ENCODE peak calls at places on chromosomes 7 and 10, in five cellular contexts. One of them, this sample, is unnamed.
A peak's percentile ranks its signal among the peaks of the same experiment; 100 is the strongest.

GRCh38 chr10:96700477-96701099 is 19.7 kb downstream of the PIK3AP1 start:
- DNase-seq in H1: no peak
- DNase-seq in mesenchymal stem cell: no peak
- DNase-seq in neuronal stem cell: no peak
- DNase-seq in H9: no peak
- DNase-seq in this sample: peak; percentile 23

GRCh38 chr10:2949948-2950354 is 117.4 kb upstream of the PFKP start:
- DNase-seq in H1: no peak
- DNase-seq in mesenchymal stem cell: no peak
- DNase-seq in neuronal stem cell: no peak
- DNase-seq in H9: no peak
- DNase-seq in this sample: no peak

GRCh38 chr7:31408120-31408729 is 67.7 kb upstream of the NEUROD6 start:
- DNase-seq in H1: no peak
- DNase-seq in mesenchymal stem cell: peak; percentile 58
- DNase-seq in neuronal stem cell: no peak
- DNase-seq in H9: no peak
- DNase-seq in this sample: no peak

GRCh38 chr7:72196176-72196575 is 216.0 kb downstream of the CALN1 start:
- DNase-seq in H1: no peak
- DNase-seq in mesenchymal stem cell: no peak
- DNase-seq in neuronal stem cell: no peak
- DNase-seq in H9: no peak
- DNase-seq in this sample: no peak

GRCh38 chr10:7119325-7120015 is 291.4 kb downstream of the SFMBT2 start:
- DNase-seq in H1: no peak
- DNase-seq in mesenchymal stem cell: no peak
- DNase-seq in neuronal stem cell: no peak
- DNase-seq in H9: no peak
- DNase-seq in this sample: peak; percentile 37

GRCh38 chr7:3427957-3428356 is 126.9 kb downstream of the SDK1 start:
- DNase-seq in H1: no peak
- DNase-seq in mesenchymal stem cell: no peak
- DNase-seq in neuronal stem cell: no peak
- DNase-seq in H9: no peak
- DNase-seq in this sample: no peak

GRCh38 chr10:47348661-47349470 is 703 bp downstream of the RBP3 start:
- DNase-seq in H1: no peak
- DNase-seq in mesenchymal stem cell: no peak
- DNase-seq in neuronal stem cell: no peak
- DNase-seq in H9: no peak
- DNase-seq in this sample: no peak

GRCh38 chr7:25075459-25075858 is 49.6 kb downstream of the CYCS start:
- DNase-seq in H1: no peak
- DNase-seq in mesenchymal stem cell: no peak
- DNase-seq in neuronal stem cell: no peak
- DNase-seq in H9: no peak
- DNase-seq in this sample: no peak

GRCh38 chr7:138032775-138033174 is 30.9 kb upstream of the CREB3L2 start:
- DNase-seq in H1: no peak
- DNase-seq in mesenchymal stem cell: no peak
- DNase-seq in neuronal stem cell: no peak
- DNase-seq in H9: no peak
- DNase-seq in this sample: no peak

GRCh38 chr10:37975407-37975991 is 948 bp downstream of the ZNF25 start:
- DNase-seq in H1: no peak
- DNase-seq in mesenchymal stem cell: peak; percentile 36
- DNase-seq in neuronal stem cell: no peak
- DNase-seq in H9: no peak
- DNase-seq in this sample: no peak

GRCh38 chr7:41689815-41690214 is 13.1 kb downstream of the INHBA start:
- DNase-seq in H1: no peak
- DNase-seq in mesenchymal stem cell: no peak
- DNase-seq in neuronal stem cell: no peak
- DNase-seq in H9: no peak
- DNase-seq in this sample: no peak

GRCh38 chr7:2009541-2010001 is 223.2 kb downstream of the MAD1L1 start:
- DNase-seq in H1: no peak
- DNase-seq in mesenchymal stem cell: no peak
- DNase-seq in neuronal stem cell: no peak
- DNase-seq in H9: no peak
- DNase-seq in this sample: no peak

DNA sequence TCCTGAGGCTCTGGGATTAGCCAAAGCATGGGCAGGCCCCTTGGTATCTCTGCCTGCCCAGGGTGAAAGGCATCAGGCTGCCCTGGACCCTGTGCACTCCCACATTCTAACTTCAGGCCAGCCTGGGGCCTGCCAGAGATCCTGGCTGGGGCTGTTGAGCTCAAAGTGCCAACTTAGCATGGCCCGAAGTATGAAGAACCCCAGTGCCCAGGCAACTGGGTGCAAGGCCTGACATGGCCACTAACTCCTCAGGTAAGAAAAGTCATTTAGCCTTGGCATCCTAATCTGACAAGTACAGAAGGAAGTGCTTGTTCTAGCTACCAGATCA is 43.2 kb downstream of the FAM53B start:
- DNase-seq in H1: no peak
- DNase-seq in mesenchymal stem cell: no peak
- DNase-seq in neuronal stem cell: no peak
- DNase-seq in H9: no peak
- DNase-seq in this sample: no peak
- H3K4me1 ChIP-seq in H1: peaks cover 3% of the 10 kb centered on the region
- H3K4me1 ChIP-seq in mesenchymal stem cell: peaks cover 12% of the 10 kb centered on the region
- H3K4me1 ChIP-seq in neuronal stem cell: no peaks in the 10 kb centered on the region
- H3K4me1 ChIP-seq in H9: no peaks in the 10 kb centered on the region
- H3K4me1 ChIP-seq in this sample: peaks cover 3% of the 10 kb centered on the region

GRCh38 chr7:55191161-55191925 is 172.5 kb downstream of the EGFR start:
- DNase-seq in H1: no peak
- DNase-seq in mesenchymal stem cell: no peak
- DNase-seq in neuronal stem cell: no peak
- DNase-seq in H9: no peak
- DNase-seq in this sample: no peak
- H4K8ac ChIP-seq in H1: no peak overlapping the region
- H4K8ac ChIP-seq in mesenchymal stem cell: no peak overlapping the region
- H4K8ac ChIP-seq in neuronal stem cell: no peak overlapping the region
- H4K8ac ChIP-seq in H9: no peak overlapping the region
- H4K8ac ChIP-seq in this sample: no peak overlapping the region

GRCh38 chr7:115066634-115067033 is 144.7 kb downstream of the MDFIC start:
- DNase-seq in H1: no peak
- DNase-seq in mesenchymal stem cell: no peak
- DNase-seq in neuronal stem cell: no peak
- DNase-seq in H9: no peak
- DNase-seq in this sample: no peak
- H2BK12ac ChIP-seq in H1: no peak overlapping the region
- H2BK12ac ChIP-seq in mesenchymal stem cell: no peak overlapping the region
- H2BK12ac ChIP-seq in neuronal stem cell: no peak overlapping the region
- H2BK12ac ChIP-seq in H9: no peak overlapping the region
- H2BK12ac ChIP-seq in this sample: no peak overlapping the region

DNA sequence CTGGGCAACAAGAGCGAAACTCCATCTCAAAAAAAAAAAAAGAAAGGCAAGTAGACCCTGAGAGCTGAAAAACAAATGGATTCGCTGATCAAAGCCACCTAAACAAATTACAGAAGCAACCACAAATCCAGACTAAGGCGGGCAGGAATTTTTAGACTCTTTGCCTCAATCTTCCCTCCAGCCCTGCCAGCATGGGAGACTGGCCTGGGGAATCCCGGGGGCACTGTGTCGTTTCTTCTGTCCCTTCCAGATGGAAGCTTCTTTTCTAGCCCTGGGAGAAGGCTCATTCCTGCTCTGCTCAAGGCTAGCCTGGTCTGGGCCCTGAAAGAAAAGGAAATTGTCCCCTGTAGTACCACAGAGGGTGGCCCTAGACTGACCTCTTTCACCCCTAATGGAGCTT is 15.6 kb upstream of the SERPINE1 start:
- DNase-seq in H1: no peak
- DNase-seq in mesenchymal stem cell: no peak
- DNase-seq in neuronal stem cell: no peak
- DNase-seq in H9: no peak
- DNase-seq in this sample: peak; percentile 66
- H3K4me1 ChIP-seq in H1: no peaks in the 10 kb centered on the region
- H3K4me1 ChIP-seq in mesenchymal stem cell: peaks cover 27% of the 10 kb centered on the region
- H3K4me1 ChIP-seq in neuronal stem cell: peaks cover 5% of the 10 kb centered on the region
- H3K4me1 ChIP-seq in H9: no peaks in the 10 kb centered on the region
- H3K4me1 ChIP-seq in this sample: peaks cover 9% of the 10 kb centered on the region

GRCh38 chr7:47652591-47652990 is 70.7 kb upstream of the TNS3 start:
- DNase-seq in H1: no peak
- DNase-seq in mesenchymal stem cell: peak; percentile 66
- DNase-seq in neuronal stem cell: no peak
- DNase-seq in H9: no peak
- DNase-seq in this sample: no peak

GRCh38 chr7:47648301-47648900 is 66.5 kb upstream of the TNS3 start:
- DNase-seq in H1: no peak
- DNase-seq in mesenchymal stem cell: peak; percentile 94
- DNase-seq in neuronal stem cell: no peak
- DNase-seq in H9: no peak
- DNase-seq in this sample: no peak

GRCh38 chr7:47647213-47647985 is 65.5 kb upstream of the TNS3 start:
- DNase-seq in H1: no peak
- DNase-seq in mesenchymal stem cell: peak; percentile 76
- DNase-seq in neuronal stem cell: no peak
- DNase-seq in H9: no peak
- DNase-seq in this sample: no peak

GRCh38 chr7:47651355-47652317 is 69.7 kb upstream of the TNS3 start:
- DNase-seq in H1: no peak
- DNase-seq in mesenchymal stem cell: peak; percentile 99
- DNase-seq in neuronal stem cell: no peak
- DNase-seq in H9: no peak
- DNase-seq in this sample: no peak

GRCh38 chr7:47649901-47650300 is 68.0 kb upstream of the TNS3 start:
- DNase-seq in H1: no peak
- DNase-seq in mesenchymal stem cell: no peak
- DNase-seq in neuronal stem cell: no peak
- DNase-seq in H9: no peak
- DNase-seq in this sample: no peak
- H4K8ac ChIP-seq in H1: no peak overlapping the region
- H4K8ac ChIP-seq in mesenchymal stem cell: no peak overlapping the region
- H4K8ac ChIP-seq in neuronal stem cell: no peak overlapping the region
- H4K8ac ChIP-seq in H9: no peak overlapping the region
- H4K8ac ChIP-seq in this sample: no peak overlapping the region